ENCODE peak calls at places on chromosomes 4 and X, in nine cellular contexts. One of them, this sample, is unnamed.

GRCh38 chrX:6382284-6382683 is 152.6 kb downstream of the VCX3A start:
- DNase-seq in PC-9: no peak
- DNase-seq in fibroblast of lung: no peak
- DNase-seq in HCT116: no peak
- DNase-seq in mammary epithelial cell: no peak
- DNase-seq in endothelial cell of umbilical vein: no peak
- DNase-seq in OCI-LY7: no peak
- DNase-seq in SK-N-SH: no peak
- DNase-seq in IMR-90: no peak
- DNase-seq in this sample: no peak

GRCh38 chrX:19886888-19887531 is 390 bp downstream of the SH3KBP1 start:
- DNase-seq in IMR-90: no peak
- DNase-seq in PC-9: no peak
- DNase-seq in OCI-LY7: no peak
- DNase-seq in fibroblast of lung: no peak
- DNase-seq in SK-N-SH: peak; percentile 67
- DNase-seq in mammary epithelial cell: no peak
- DNase-seq in HCT116: no peak
- DNase-seq in endothelial cell of umbilical vein: no peak
- DNase-seq in this sample: peak; percentile 42

GRCh38 chr4:94453534-94453963 is 1.8 kb downstream of the PDLIM5 start:
- DNase-seq in SK-N-SH: no peak
- DNase-seq in fibroblast of lung: no peak
- DNase-seq in OCI-LY7: no peak
- DNase-seq in HCT116: no peak
- DNase-seq in endothelial cell of umbilical vein: peak; percentile 46
- DNase-seq in mammary epithelial cell: no peak
- DNase-seq in PC-9: no peak
- DNase-seq in IMR-90: no peak
- DNase-seq in this sample: no peak

GRCh38 chrX:47690175-47690574 is 31.2 kb upstream of the UXT start:
- DNase-seq in IMR-90: no peak
- DNase-seq in PC-9: no peak
- DNase-seq in OCI-LY7: no peak
- DNase-seq in HCT116: peak; percentile 12
- DNase-seq in fibroblast of lung: no peak
- DNase-seq in mammary epithelial cell: no peak
- DNase-seq in SK-N-SH: no peak
- DNase-seq in endothelial cell of umbilical vein: no peak
- DNase-seq in this sample: no peak

GRCh38 chrX:6257025-6257424 is 28.4 kb upstream of the NLGN4X start:
- DNase-seq in HCT116: no peak
- DNase-seq in SK-N-SH: no peak
- DNase-seq in fibroblast of lung: no peak
- DNase-seq in mammary epithelial cell: no peak
- DNase-seq in OCI-LY7: no peak
- DNase-seq in IMR-90: no peak
- DNase-seq in endothelial cell of umbilical vein: no peak
- DNase-seq in PC-9: no peak
- DNase-seq in this sample: no peak

GRCh38 chrX:40687169-40687568 is 39.8 kb upstream of the CXorf38 start:
- DNase-seq in HCT116: no peak
- DNase-seq in IMR-90: no peak
- DNase-seq in PC-9: no peak
- DNase-seq in SK-N-SH: no peak
- DNase-seq in fibroblast of lung: no peak
- DNase-seq in OCI-LY7: no peak
- DNase-seq in mammary epithelial cell: no peak
- DNase-seq in endothelial cell of umbilical vein: no peak
- DNase-seq in this sample: no peak

GRCh38 chr4:5751918-5752802 is 41.2 kb downstream of the EVC start:
- DNase-seq in fibroblast of lung: peak; percentile 71
- DNase-seq in IMR-90: peak; percentile 90
- DNase-seq in SK-N-SH: no peak
- DNase-seq in HCT116: no peak
- DNase-seq in OCI-LY7: no peak
- DNase-seq in PC-9: no peak
- DNase-seq in mammary epithelial cell: no peak
- DNase-seq in endothelial cell of umbilical vein: peak; percentile 59
- DNase-seq in this sample: peak; percentile 58

GRCh38 chrX:49233887-49234555 is 881 bp upstream of the CACNA1F start:
- DNase-seq in PC-9: no peak
- DNase-seq in HCT116: no peak
- DNase-seq in mammary epithelial cell: no peak
- DNase-seq in IMR-90: no peak
- DNase-seq in endothelial cell of umbilical vein: no peak
- DNase-seq in SK-N-SH: no peak
- DNase-seq in OCI-LY7: no peak
- DNase-seq in fibroblast of lung: no peak
- DNase-seq in this sample: no peak

GRCh38 chr4:125520258-125520990 is 205.7 kb downstream of the FAT4 start:
- DNase-seq in OCI-LY7: no peak
- DNase-seq in SK-N-SH: no peak
- DNase-seq in PC-9: no peak
- DNase-seq in mammary epithelial cell: no peak
- DNase-seq in IMR-90: peak; percentile 41
- DNase-seq in endothelial cell of umbilical vein: peak; percentile 91
- DNase-seq in fibroblast of lung: peak; percentile 14
- DNase-seq in HCT116: no peak
- DNase-seq in this sample: no peak

GRCh38 chr4:142091085-142091513 is 454.7 kb downstream of the IL15 start:
- DNase-seq in SK-N-SH: no peak
- DNase-seq in PC-9: no peak
- DNase-seq in endothelial cell of umbilical vein: peak; percentile 97
- DNase-seq in fibroblast of lung: peak; percentile 99
- DNase-seq in HCT116: no peak
- DNase-seq in mammary epithelial cell: peak; percentile 89
- DNase-seq in OCI-LY7: no peak
- DNase-seq in IMR-90: peak; percentile 97
- DNase-seq in this sample: no peak

GRCh38 chrX:108070891-108071290 is 20.5 kb downstream of the PSMD10 start:
- DNase-seq in fibroblast of lung: peak; percentile 42
- DNase-seq in mammary epithelial cell: peak; percentile 89
- DNase-seq in HCT116: no peak
- DNase-seq in PC-9: peak; percentile 73
- DNase-seq in endothelial cell of umbilical vein: peak; percentile 29
- DNase-seq in OCI-LY7: no peak
- DNase-seq in SK-N-SH: no peak
- DNase-seq in IMR-90: peak; percentile 88
- DNase-seq in this sample: no peak

GRCh38 chrX:40099046-40099968 is 1.5 kb upstream of the BCOR start:
- DNase-seq in OCI-LY7: peak; percentile 87
- DNase-seq in IMR-90: no peak
- DNase-seq in endothelial cell of umbilical vein: no peak
- DNase-seq in mammary epithelial cell: no peak
- DNase-seq in fibroblast of lung: no peak
- DNase-seq in HCT116: no peak
- DNase-seq in SK-N-SH: peak; percentile 70
- DNase-seq in PC-9: no peak
- DNase-seq in this sample: peak; percentile 59

GRCh38 chr4:137644201-137644600 is 111.9 kb upstream of the PCDH18 start:
- DNase-seq in PC-9: no peak
- DNase-seq in OCI-LY7: no peak
- DNase-seq in IMR-90: peak; percentile 62
- DNase-seq in fibroblast of lung: peak; percentile 34
- DNase-seq in HCT116: no peak
- DNase-seq in SK-N-SH: no peak
- DNase-seq in mammary epithelial cell: no peak
- DNase-seq in endothelial cell of umbilical vein: peak; percentile 8
- DNase-seq in this sample: no peak

GRCh38 chrX:107542500-107542899 is 85.8 kb upstream of the PRPS1 start:
- DNase-seq in endothelial cell of umbilical vein: peak; percentile 4
- DNase-seq in OCI-LY7: peak; percentile 27
- DNase-seq in HCT116: peak; percentile 8
- DNase-seq in IMR-90: peak; percentile 34
- DNase-seq in fibroblast of lung: peak; percentile 31
- DNase-seq in mammary epithelial cell: peak; percentile 31
- DNase-seq in PC-9: no peak
- DNase-seq in SK-N-SH: peak; percentile 19
- DNase-seq in this sample: peak; percentile 73

GRCh38 chrX:63258144-63258543 is 93.0 kb downstream of the SPIN4 start:
- DNase-seq in mammary epithelial cell: no peak
- DNase-seq in SK-N-SH: no peak
- DNase-seq in PC-9: no peak
- DNase-seq in IMR-90: no peak
- DNase-seq in OCI-LY7: no peak
- DNase-seq in fibroblast of lung: no peak
- DNase-seq in endothelial cell of umbilical vein: no peak
- DNase-seq in HCT116: no peak
- DNase-seq in this sample: no peak

GRCh38 chr4:1489639-1489995 is 83.4 kb upstream of the NKX1-1 start:
- DNase-seq in fibroblast of lung: no peak
- DNase-seq in SK-N-SH: no peak
- DNase-seq in PC-9: no peak
- DNase-seq in mammary epithelial cell: no peak
- DNase-seq in IMR-90: no peak
- DNase-seq in OCI-LY7: no peak
- DNase-seq in endothelial cell of umbilical vein: no peak
- DNase-seq in HCT116: no peak
- DNase-seq in this sample: no peak

GRCh38 chr4:1487106-1487505 is 80.9 kb upstream of the NKX1-1 start:
- DNase-seq in SK-N-SH: no peak
- DNase-seq in HCT116: no peak
- DNase-seq in mammary epithelial cell: no peak
- DNase-seq in fibroblast of lung: no peak
- DNase-seq in endothelial cell of umbilical vein: no peak
- DNase-seq in PC-9: no peak
- DNase-seq in IMR-90: no peak
- DNase-seq in OCI-LY7: no peak
- DNase-seq in this sample: no peak

GRCh38 chr4:1487761-1488160 is 81.5 kb upstream of the NKX1-1 start:
- DNase-seq in OCI-LY7: no peak
- DNase-seq in fibroblast of lung: no peak
- DNase-seq in PC-9: no peak
- DNase-seq in mammary epithelial cell: no peak
- DNase-seq in HCT116: no peak
- DNase-seq in IMR-90: no peak
- DNase-seq in SK-N-SH: no peak
- DNase-seq in endothelial cell of umbilical vein: no peak
- DNase-seq in this sample: no peak

GRCh38 chr4:1488831-1489638 is 82.8 kb upstream of the NKX1-1 start:
- DNase-seq in OCI-LY7: no peak
- DNase-seq in endothelial cell of umbilical vein: no peak
- DNase-seq in IMR-90: no peak
- DNase-seq in PC-9: no peak
- DNase-seq in HCT116: no peak
- DNase-seq in SK-N-SH: no peak
- DNase-seq in mammary epithelial cell: no peak
- DNase-seq in fibroblast of lung: no peak
- DNase-seq in this sample: no peak

GRCh38 chr4:1488357-1488756 is 82.1 kb upstream of the NKX1-1 start:
- DNase-seq in PC-9: no peak
- DNase-seq in SK-N-SH: no peak
- DNase-seq in IMR-90: no peak
- DNase-seq in HCT116: no peak
- DNase-seq in OCI-LY7: no peak
- DNase-seq in endothelial cell of umbilical vein: no peak
- DNase-seq in mammary epithelial cell: no peak
- DNase-seq in fibroblast of lung: no peak
- DNase-seq in this sample: no peak
- H3K4me2 ChIP-seq in PC-9: no peak overlapping the region
- H3K4me2 ChIP-seq in SK-N-SH: no peak overlapping the region
- H3K4me2 ChIP-seq in IMR-90: no peak overlapping the region
- H3K4me2 ChIP-seq in HCT116: no peak overlapping the region
- H3K4me2 ChIP-seq in OCI-LY7: no peak overlapping the region
- H3K4me2 ChIP-seq in endothelial cell of umbilical vein: no peak overlapping the region
- H3K4me2 ChIP-seq in mammary epithelial cell: no peak overlapping the region
- H3K4me2 ChIP-seq in fibroblast of lung: no peak overlapping the region
- H3K4me2 ChIP-seq in this sample: no peak overlapping the region

GRCh38 chrX:71253253-71254091 is 468 bp downstream of the ZMYM3 start:
- DNase-seq in PC-9: no peak
- DNase-seq in HCT116: no peak
- DNase-seq in SK-N-SH: peak; percentile 84
- DNase-seq in OCI-LY7: peak; percentile 53
- DNase-seq in fibroblast of lung: peak; percentile 30
- DNase-seq in endothelial cell of umbilical vein: peak; percentile 58
- DNase-seq in IMR-90: peak; percentile 13
- DNase-seq in mammary epithelial cell: no peak
- DNase-seq in this sample: peak; percentile 65
- TF ChIP-seq CTCF in PC-9: peak; percentile 61
- TF ChIP-seq CTCF in HCT116: peak; percentile 46
- TF ChIP-seq CTCF in SK-N-SH: peak; percentile 69
- TF ChIP-seq CTCF in OCI-LY7: peak; percentile 70
- TF ChIP-seq CTCF in fibroblast of lung: peak; percentile 51
- TF ChIP-seq CTCF in endothelial cell of umbilical vein: peak; percentile 35
- TF ChIP-seq CTCF in IMR-90: peak; percentile 47
- TF ChIP-seq CTCF in mammary epithelial cell: peak; percentile 50
- TF ChIP-seq CTCF in this sample: peak; percentile 53

GRCh38 chr4:145505945-145506344 is 24.3 kb downstream of the SMAD1 start:
- DNase-seq in OCI-LY7: no peak
- DNase-seq in fibroblast of lung: no peak
- DNase-seq in endothelial cell of umbilical vein: no peak
- DNase-seq in IMR-90: no peak
- DNase-seq in PC-9: no peak
- DNase-seq in SK-N-SH: no peak
- DNase-seq in HCT116: no peak
- DNase-seq in mammary epithelial cell: no peak
- DNase-seq in this sample: no peak

GRCh38 chr4:145501051-145501660 is 19.5 kb downstream of the SMAD1 start:
- DNase-seq in IMR-90: no peak
- DNase-seq in mammary epithelial cell: no peak
- DNase-seq in OCI-LY7: peak; percentile 96
- DNase-seq in fibroblast of lung: no peak
- DNase-seq in endothelial cell of umbilical vein: peak; percentile 91
- DNase-seq in HCT116: no peak
- DNase-seq in SK-N-SH: no peak
- DNase-seq in PC-9: no peak
- DNase-seq in this sample: no peak

GRCh38 chr4:145498430-145498829 is 16.8 kb downstream of the SMAD1 start:
- DNase-seq in fibroblast of lung: no peak
- DNase-seq in mammary epithelial cell: no peak
- DNase-seq in OCI-LY7: no peak
- DNase-seq in PC-9: no peak
- DNase-seq in SK-N-SH: no peak
- DNase-seq in endothelial cell of umbilical vein: no peak
- DNase-seq in IMR-90: no peak
- DNase-seq in HCT116: no peak
- DNase-seq in this sample: no peak

GRCh38 chr4:145503486-145504072 is 21.9 kb downstream of the SMAD1 start:
- DNase-seq in HCT116: no peak
- DNase-seq in IMR-90: no peak
- DNase-seq in endothelial cell of umbilical vein: peak; percentile 63
- DNase-seq in SK-N-SH: no peak
- DNase-seq in OCI-LY7: peak; percentile 37
- DNase-seq in PC-9: no peak
- DNase-seq in fibroblast of lung: no peak
- DNase-seq in mammary epithelial cell: no peak
- DNase-seq in this sample: no peak

GRCh38 chr4:145502809-145503208 is 21.2 kb downstream of the SMAD1 start:
- DNase-seq in OCI-LY7: no peak
- DNase-seq in fibroblast of lung: no peak
- DNase-seq in IMR-90: no peak
- DNase-seq in endothelial cell of umbilical vein: no peak
- DNase-seq in SK-N-SH: no peak
- DNase-seq in PC-9: no peak
- DNase-seq in HCT116: no peak
- DNase-seq in mammary epithelial cell: no peak
- DNase-seq in this sample: no peak
- H3K4me2 ChIP-seq in OCI-LY7: peak overlapping the region; percentile 86
- H3K4me2 ChIP-seq in fibroblast of lung: no peak overlapping the region
- H3K4me2 ChIP-seq in IMR-90: no peak overlapping the region
- H3K4me2 ChIP-seq in endothelial cell of umbilical vein: no peak overlapping the region
- H3K4me2 ChIP-seq in SK-N-SH: no peak overlapping the region
- H3K4me2 ChIP-seq in PC-9: no peak overlapping the region
- H3K4me2 ChIP-seq in HCT116: no peak overlapping the region
- H3K4me2 ChIP-seq in mammary epithelial cell: no peak overlapping the region
- H3K4me2 ChIP-seq in this sample: no peak overlapping the region

GRCh38 chrX:102840871-102841705 is 96.0 kb upstream of the RAB40AL start:
- DNase-seq in mammary epithelial cell: peak; percentile 26
- DNase-seq in OCI-LY7: no peak
- DNase-seq in endothelial cell of umbilical vein: peak; percentile 66
- DNase-seq in HCT116: no peak
- DNase-seq in IMR-90: peak; percentile 34
- DNase-seq in SK-N-SH: no peak
- DNase-seq in PC-9: no peak
- DNase-seq in fibroblast of lung: peak; percentile 22
- DNase-seq in this sample: peak; percentile 33
- TF ChIP-seq CTCF in mammary epithelial cell: peak; percentile 30
- TF ChIP-seq CTCF in OCI-LY7: peak; percentile 51
- TF ChIP-seq CTCF in endothelial cell of umbilical vein: peak; percentile 4
- TF ChIP-seq CTCF in HCT116: peak; percentile 49
- TF ChIP-seq CTCF in IMR-90: peak; percentile 9
- TF ChIP-seq CTCF in SK-N-SH: peak; percentile 62
- TF ChIP-seq CTCF in PC-9: peak; percentile 43
- TF ChIP-seq CTCF in fibroblast of lung: peak; percentile 14
- TF ChIP-seq CTCF in this sample: peak; percentile 50

This sample was measured in neural progenitor cell.